ENCODE peak calls at places on chromosomes 13 and 19, in four cellular contexts. D is heart left ventricle, G is fibroblast of villous mesenchyme, T is T-helper 17 cell. S is an unnamed sample.

GRCh38 chr19:1511989-1512338 is 855 bp downstream of the ADAMTSL5 start:
- DNase-seq in G (no peak), D (no peak), T (no peak), S (no peak)

GRCh38 chr13:27450921-27451461 is 627 bp upstream of the MTIF3 start:
- DNase-seq in G (peak; percentile 66), T (peak; percentile 39), D (peak; percentile 51), S (peak; percentile 49)

GRCh38 chr19:50252111-50252886 is 48.9 kb downstream of the MYH14 start:
- DNase-seq in G (no peak), D (no peak), T (no peak), S (peak; percentile 26)

GRCh38 chr19:35759697-35760096 is 1.7 kb downstream of the PROSER3 start:
- DNase-seq in D (no peak), T (no peak), G (no peak), S (no peak)

GRCh38 chr13:64723735-64724134 is 2506.4 kb downstream of the PCDH9 start:
- DNase-seq in G (peak; percentile 25), T (no peak), D (no peak), S (no peak)

GRCh38 chr13:30307194-30307965 is at the start of gene KATNAL1:
- DNase-seq in G (peak; percentile 67), T (peak; percentile 78), D (peak; percentile 89), S (peak; percentile 78)

GRCh38 chr13:72523049-72523448 is 204.4 kb downstream of the MZT1 start:
- DNase-seq in D (no peak), T (no peak), G (no peak), S (no peak)

GRCh38 chr19:6501740-6502648 is at the start of gene TUBB4A:
- DNase-seq in D (peak; percentile 32), T (no peak), G (no peak), S (peak; percentile 28)

GRCh38 chr19:35755550-35756371 is 1.1 kb downstream of the HSPB6 start:
- DNase-seq in T (peak; percentile 71), D (peak; percentile 90), G (peak; percentile 89), S (peak; percentile 79)

GRCh38 chr19:7373862-7374261 is 25.1 kb downstream of the ARHGEF18 start:
- DNase-seq in D (no peak), G (no peak), T (no peak), S (peak; percentile 40)

GRCh38 chr19:10333758-10334339 is 520 bp upstream of the RAVER1 start:
- DNase-seq in T (no peak), G (no peak), D (no peak), S (no peak)

GRCh38 chr13:26412961-26413716 is 144.3 kb upstream of the WASF3 start:
- DNase-seq in G (no peak), T (no peak), D (no peak), S (no peak)

GRCh38 chr13:99357920-99358319 is 50.7 kb upstream of the GPR183 start:
- DNase-seq in G (no peak), D (no peak), T (no peak), S (no peak)

GRCh38 chr19:19528721-19529490 is at the start of gene YJEFN3:
- DNase-seq in T (no peak), G (peak; percentile 26), D (peak; percentile 63), S (no peak)

GRCh38 chr13:91375119-91375729 is 23.2 kb upstream of the GPC5 start:
- DNase-seq in D (no peak), T (no peak), G (no peak), S (no peak)

GRCh38 chr19:28148554-28148953 is 1064.4 kb downstream of the UQCRFS1 start:
- DNase-seq in D (no peak), G (no peak), T (no peak), S (no peak)

GRCh38 chr13:35699805-35700204 is 223.3 kb upstream of the MAB21L1 start:
- DNase-seq in G (no peak), D (no peak), T (no peak), S (peak; percentile 22)

GRCh38 chr19:3857449-3858003 is 11.3 kb downstream of the ZFR2 start:
- DNase-seq in T (no peak), G (no peak), D (no peak), S (no peak)

GRCh38 chr19:45630463-45630862 is 8.7 kb downstream of the EML2 start:
- DNase-seq in D (no peak), G (peak; percentile 82), T (no peak), S (no peak)

GRCh38 chr19:52735734-52736133 is 890 bp upstream of the ZNF611 start:
- DNase-seq in T (no peak), D (peak; percentile 91), G (peak; percentile 79), S (peak; percentile 68)

GRCh38 chr19:10362259-10362658 is 18.1 kb downstream of the TYK2 start:
- DNase-seq in T (no peak), D (no peak), G (no peak), S (no peak)

GRCh38 chr19:33878136-33878535 is 81.5 kb downstream of the KCTD15 start:
- DNase-seq in D (no peak), G (no peak), T (no peak), S (no peak)

GRCh38 chr19:30450101-30450500 is 77.9 kb downstream of the ZNF536 start:
- DNase-seq in D (peak; percentile 64), T (no peak), G (no peak), S (peak; percentile 17)

GRCh38 chr19:6736917-6737283 is 480 bp downstream of the GPR108 start:
- DNase-seq in T (no peak), D (no peak), G (no peak), S (no peak)

GRCh38 chr13:99442273-99442895 is 58.9 kb upstream of the TM9SF2 start:
- DNase-seq in T (peak; percentile 37), G (peak; percentile 62), D (no peak), S (peak; percentile 47)

GRCh38 chr13:46543307-46543706 is 9.7 kb upstream of the LRCH1 start:
- DNase-seq in T (no peak), D (no peak), G (no peak), S (no peak)

GRCh38 chr13:91145806-91146205 is 201.7 kb upstream of the MIR17HG start:
- DNase-seq in G (no peak), D (no peak), T (no peak), S (no peak)

GRCh38 chr13:51844862-51845573 is at the start of gene TMEM272:
- DNase-seq in T (peak; percentile 41), G (peak; percentile 28), D (peak; percentile 46), S (peak; percentile 48)

GRCh38 chr19:22919946-22920345 is 83.0 kb downstream of the ZNF728 start:
- DNase-seq in D (no peak), G (no peak), T (no peak), S (no peak)

GRCh38 chr13:87676254-87677042 is 5.3 kb downstream of the SLITRK5 start:
- DNase-seq in G (no peak), D (no peak), T (no peak), S (no peak)

GRCh38 chr13:99974296-99974938 is 2.9 kb upstream of the ZIC5 start:
- DNase-seq in D (no peak), G (no peak), T (no peak), S (no peak)